ENCODE peak calls at places on chromosomes 2 and 18, in six cellular contexts. I is HCT116, Q is SK-N-SH, C is K562, T is H1, F is GM12878. O is an unnamed sample.
A peak's percentile ranks its signal among the peaks of the same experiment; 100 is the strongest.

GRCh38 chr2:212961255-212961654 is 190.2 kb downstream of the IKZF2 start:
- DNase-seq in I (no peak), Q (no peak), C (no peak), T (no peak), F (no peak), O (no peak)

GRCh38 chr2:28662468-28663095 is 89.0 kb upstream of the PPP1CB start:
- DNase-seq in I (no peak), Q (no peak), C (no peak), T (no peak), F (no peak), O (no peak)

GRCh38 chr2:34252111-34252510 is 653.0 kb upstream of the FAM98A start:
- DNase-seq in I (no peak), Q (no peak), C (no peak), T (no peak), F (no peak), O (no peak)

GRCh38 chr2:198657520-198658121 is 800.1 kb downstream of the SATB2 start:
- DNase-seq in I (peak; percentile 28), Q (peak; percentile 3), C (peak; percentile 1), T (no peak), F (no peak), O (peak; percentile 7)

GRCh38 chr2:70247364-70248144 is 874 bp downstream of the TIA1 start:
- DNase-seq in I (no peak), Q (no peak), C (no peak), T (no peak), F (no peak), O (no peak)

GRCh38 chr2:24658531-24659202 is 134.5 kb downstream of the PTRHD1 start:
- DNase-seq in I (no peak), Q (no peak), C (no peak), T (no peak), F (no peak), O (no peak)

GRCh38 chr2:210873631-210874030 is 317.2 kb downstream of the CPS1 start:
- DNase-seq in I (no peak), Q (no peak), C (no peak), T (no peak), F (no peak), O (no peak)

GRCh38 chr2:121972203-121972602 is 216.8 kb downstream of the TSN start:
- DNase-seq in I (no peak), Q (no peak), C (no peak), T (no peak), F (no peak), O (no peak)

GRCh38 chr2:37647941-37648315 is 23.5 kb downstream of the CDC42EP3 start:
- DNase-seq in I (no peak), Q (no peak), C (no peak), T (no peak), F (no peak), O (no peak)

GRCh38 chr2:233464531-233465240 is 101.9 kb downstream of the USP40 start:
- DNase-seq in I (no peak), Q (no peak), C (no peak), T (no peak), F (no peak), O (no peak)

GRCh38 chr18:5628512-5629255 is 84.9 kb upstream of the EPB41L3 start:
- DNase-seq in I (no peak), Q (peak; percentile 53), C (no peak), T (no peak), F (no peak), O (no peak)

GRCh38 chr2:226489765-226490164 is 309.9 kb downstream of the IRS1 start:
- DNase-seq in I (no peak), Q (no peak), C (no peak), T (no peak), F (peak; percentile 7), O (no peak)

GRCh38 chr2:36951574-36951973 is 14.8 kb downstream of the STRN start:
- DNase-seq in I (no peak), Q (no peak), C (no peak), T (no peak), F (no peak), O (no peak)

GRCh38 chr2:25854613-25855012 is 23.7 kb downstream of the ASXL2 start:
- DNase-seq in I (no peak), Q (no peak), C (no peak), T (no peak), F (no peak), O (no peak)

GRCh38 chr2:236190674-236191073 is 22.5 kb upstream of the GBX2 start:
- DNase-seq in I (no peak), Q (no peak), C (no peak), T (no peak), F (no peak), O (no peak)

GRCh38 chr2:37782721-37783438 is 111.4 kb upstream of the CDC42EP3 start:
- DNase-seq in I (no peak), Q (no peak), C (no peak), T (no peak), F (no peak), O (no peak)

GRCh38 chr2:28583899-28584553 is 88.2 kb downstream of the PLB1 start:
- DNase-seq in I (peak; percentile 80), Q (no peak), C (peak; percentile 89), T (peak; percentile 21), F (no peak), O (peak; percentile 74)

GRCh38 chr2:24721470-24721869 is 71.7 kb downstream of the PTRHD1 start:
- DNase-seq in I (no peak), Q (peak; percentile 59), C (no peak), T (no peak), F (peak; percentile 45), O (no peak)

GRCh38 chr2:218125626-218126080 is at the start of gene CXCR2:
- DNase-seq in I (no peak), Q (no peak), C (no peak), T (no peak), F (no peak), O (no peak)

GRCh38 chr2:218607436-218608115 is at the start of gene PLCD4:
- DNase-seq in I (no peak), Q (peak; percentile 79), C (no peak), T (no peak), F (no peak), O (no peak)

GRCh38 chr2:120617055-120617454 is 118.6 kb upstream of the GLI2 start:
- DNase-seq in I (no peak), Q (no peak), C (no peak), T (no peak), F (no peak), O (no peak)

GRCh38 chr18:45386256-45386655 is 229.0 kb upstream of the SLC14A2 start:
- DNase-seq in I (no peak), Q (peak; percentile 39), C (peak; percentile 13), T (peak; percentile 57), F (no peak), O (peak; percentile 27)

GRCh38 chr18:6434987-6435709 is 20.4 kb upstream of the L3MBTL4 start:
- DNase-seq in I (no peak), Q (peak; percentile 80), C (no peak), T (no peak), F (no peak), O (no peak)

DNA sequence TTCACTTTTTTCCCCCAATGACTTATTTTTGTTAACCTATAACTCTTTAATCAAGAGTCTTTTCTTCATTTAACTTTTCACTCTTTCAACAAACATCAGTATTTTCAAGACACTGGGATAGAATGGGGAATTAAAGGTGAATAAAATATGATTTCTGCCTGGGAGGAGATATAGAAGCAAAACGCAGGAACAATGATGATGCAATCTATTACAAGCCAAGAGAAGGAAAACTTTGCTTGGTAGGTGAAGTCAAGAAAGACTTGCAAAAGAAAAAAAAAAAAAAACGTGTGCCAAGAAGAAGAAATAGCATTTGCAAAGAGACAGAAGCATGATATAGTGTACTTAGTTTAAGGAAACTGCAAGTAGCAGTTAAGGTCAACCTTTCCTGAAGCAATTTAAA is 207.3 kb upstream of the KCNH7 start:
- DNase-seq in I (no peak), Q (no peak), C (no peak), T (no peak), F (no peak), O (no peak)
- TF ChIP-seq MAX in I (no peak), Q (no peak), C (no peak), T (no peak), F (no peak), O (no peak)

GRCh38 chr18:23981369-23981768 is 33.2 kb upstream of the TTC39C start:
- DNase-seq in I (no peak), Q (no peak), C (no peak), T (no peak), F (peak; percentile 59), O (no peak)

GRCh38 chr18:23982154-23983071 is 32.1 kb upstream of the TTC39C start:
- DNase-seq in I (no peak), Q (peak; percentile 48), C (no peak), T (no peak), F (no peak), O (no peak)

GRCh38 chr18:23972416-23972815 is 42.1 kb upstream of the TTC39C start:
- DNase-seq in I (no peak), Q (no peak), C (no peak), T (no peak), F (peak; percentile 39), O (no peak)

GRCh38 chr18:23977103-23977502 is 37.5 kb upstream of the TTC39C start:
- DNase-seq in I (no peak), Q (no peak), C (no peak), T (no peak), F (no peak), O (no peak)

DNA sequence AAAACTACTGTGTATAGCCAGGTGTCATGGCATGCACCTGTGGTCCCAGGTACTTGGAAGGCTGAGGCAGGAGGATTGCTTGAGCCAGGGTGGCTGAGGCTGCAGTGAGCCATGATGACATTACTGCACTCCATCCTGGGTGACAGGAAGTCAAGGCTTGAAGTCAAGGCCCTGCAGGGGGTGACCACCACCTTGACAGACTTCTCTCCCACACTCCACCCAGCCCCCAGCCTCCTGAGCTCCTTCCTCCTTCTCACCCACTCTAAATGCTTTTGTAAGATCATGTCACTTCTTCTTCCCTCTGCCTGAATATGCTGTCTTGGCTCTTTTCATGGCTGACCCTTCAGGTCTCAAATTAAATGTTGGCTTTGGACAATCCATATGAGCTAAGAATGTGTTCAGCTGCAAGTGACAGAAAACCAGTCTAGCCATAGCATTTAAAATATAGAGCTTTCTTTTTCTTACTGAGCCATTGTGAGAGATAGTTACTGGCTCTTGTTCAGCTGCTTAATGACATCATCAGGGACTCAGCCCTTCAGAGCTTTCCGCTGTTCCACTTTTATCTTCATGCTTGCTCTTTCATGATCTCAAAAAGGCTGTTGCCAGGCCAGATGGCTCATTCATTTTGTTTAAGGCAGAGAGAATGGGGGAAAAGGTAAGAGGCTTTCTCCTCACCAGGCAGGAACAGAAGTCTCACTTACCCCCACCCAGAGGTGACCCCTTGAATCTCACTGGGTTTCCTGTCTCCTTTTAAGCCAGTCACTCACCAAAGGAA is 36.7 kb upstream of the TTC39C start:
- DNase-seq in I (no peak), Q (no peak), C (no peak), T (no peak), F (no peak), O (no peak)
- TF ChIP-seq JUND in I (no peak), Q (no peak), C (no peak), T (no peak), F (no peak), O (no peak)

DNA sequence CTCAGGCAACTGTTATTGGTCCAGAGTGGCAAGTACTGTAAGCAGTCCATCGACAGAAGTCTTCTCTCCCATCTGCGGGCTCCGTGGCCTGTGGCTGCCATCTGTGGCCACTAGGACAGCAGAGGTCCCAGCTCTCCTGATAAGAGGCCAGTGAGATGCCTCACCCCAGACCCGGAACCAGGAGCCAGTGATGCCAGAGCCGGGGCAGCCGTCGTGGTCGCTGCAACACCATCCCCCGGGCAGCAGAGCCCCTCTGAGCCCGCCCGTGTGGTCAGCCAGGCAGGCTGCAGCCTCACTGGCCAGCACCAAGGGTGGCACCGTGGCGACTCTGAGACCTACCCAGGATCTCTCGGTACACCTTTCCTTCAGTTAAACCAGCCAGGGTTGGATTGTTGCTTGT is 8.7 kb downstream of the GPR148 start:
- DNase-seq in I (no peak), Q (no peak), C (no peak), T (no peak), F (no peak), O (no peak)
- TF ChIP-seq MAX in I (no peak), Q (no peak), C (no peak), T (no peak), F (no peak), O (no peak)

GRCh38 chr2:144886847-144887246 is 366.9 kb upstream of the ZEB2 start:
- DNase-seq in I (no peak), Q (no peak), C (no peak), T (no peak), F (no peak), O (no peak)
- TF ChIP-seq JUND in I (no peak), Q (no peak), C (no peak), T (no peak), F (no peak), O (no peak)

O was measured in HepG2.